ENCODE peak calls at places on chromosomes 16 and 17, in five cellular contexts. One of them, this sample, is unnamed.
A peak's percentile ranks its signal among the peaks of the same experiment; 100 is the strongest.

GRCh38 chr17:1053661-1054360 is 56.9 kb downstream of the TIMM22 start:
- DNase-seq in WTC11: no peak
- DNase-seq in ovary: no peak
- DNase-seq in heart right ventricle: peak; percentile 51
- DNase-seq in heart left ventricle: peak; percentile 81
- DNase-seq in this sample: no peak

GRCh38 chr16:10760863-10761262 is 17.2 kb downstream of the NUBP1 start:
- DNase-seq in heart left ventricle: no peak
- DNase-seq in heart right ventricle: no peak
- DNase-seq in WTC11: no peak
- DNase-seq in ovary: no peak
- DNase-seq in this sample: no peak

GRCh38 chr17:3990391-3991127 is 26.3 kb upstream of the ATP2A3 start:
- DNase-seq in heart left ventricle: no peak
- DNase-seq in WTC11: no peak
- DNase-seq in heart right ventricle: no peak
- DNase-seq in ovary: no peak
- DNase-seq in this sample: no peak

GRCh38 chr16:48605518-48606110 is 4.4 kb downstream of the N4BP1 start:
- DNase-seq in ovary: no peak
- DNase-seq in WTC11: no peak
- DNase-seq in heart right ventricle: no peak
- DNase-seq in heart left ventricle: no peak
- DNase-seq in this sample: no peak

GRCh38 chr17:50280068-50280467 is 5.8 kb downstream of the TMEM92 start:
- DNase-seq in heart left ventricle: no peak
- DNase-seq in ovary: no peak
- DNase-seq in WTC11: no peak
- DNase-seq in heart right ventricle: no peak
- DNase-seq in this sample: no peak

GRCh38 chr17:82065638-82066303 is at the start of gene DUS1L:
- DNase-seq in heart right ventricle: peak; percentile 48
- DNase-seq in heart left ventricle: peak; percentile 88
- DNase-seq in WTC11: peak; percentile 60
- DNase-seq in ovary: peak; percentile 84
- DNase-seq in this sample: peak; percentile 40

GRCh38 chr16:81035975-81036750 is 521 bp downstream of the ATMIN start:
- DNase-seq in heart right ventricle: peak; percentile 12
- DNase-seq in ovary: no peak
- DNase-seq in WTC11: peak; percentile 54
- DNase-seq in heart left ventricle: peak; percentile 69
- DNase-seq in this sample: peak; percentile 35

GRCh38 chr16:74034862-74035261 is 261.8 kb upstream of the PSMD7 start:
- DNase-seq in WTC11: no peak
- DNase-seq in heart left ventricle: no peak
- DNase-seq in ovary: no peak
- DNase-seq in heart right ventricle: no peak
- DNase-seq in this sample: no peak

GRCh38 chr16:85527767-85528297 is 85.3 kb upstream of the GSE1 start:
- DNase-seq in heart right ventricle: no peak
- DNase-seq in heart left ventricle: no peak
- DNase-seq in ovary: no peak
- DNase-seq in WTC11: no peak
- DNase-seq in this sample: no peak

GRCh38 chr16:80802129-80802528 is 2.3 kb downstream of the CDYL2 start:
- DNase-seq in heart left ventricle: no peak
- DNase-seq in heart right ventricle: no peak
- DNase-seq in WTC11: no peak
- DNase-seq in ovary: no peak
- DNase-seq in this sample: no peak

GRCh38 chr17:4648741-4649140 is 7.3 kb upstream of the ALOX15 start:
- DNase-seq in heart left ventricle: no peak
- DNase-seq in heart right ventricle: no peak
- DNase-seq in WTC11: no peak
- DNase-seq in ovary: no peak
- DNase-seq in this sample: no peak

GRCh38 chr16:66262253-66263167 is 104.0 kb upstream of the CDH5 start:
- DNase-seq in WTC11: no peak
- DNase-seq in heart right ventricle: no peak
- DNase-seq in ovary: peak; percentile 61
- DNase-seq in heart left ventricle: no peak
- DNase-seq in this sample: no peak

GRCh38 chr17:79391376-79391775 is 219.5 kb downstream of the RBFOX3 start:
- DNase-seq in ovary: no peak
- DNase-seq in heart right ventricle: no peak
- DNase-seq in heart left ventricle: no peak
- DNase-seq in WTC11: no peak
- DNase-seq in this sample: no peak

GRCh38 chr17:48671697-48672171 is 45.6 kb upstream of the HOXB9 start:
- DNase-seq in heart left ventricle: peak; percentile 84
- DNase-seq in ovary: peak; percentile 88
- DNase-seq in WTC11: peak; percentile 87
- DNase-seq in heart right ventricle: peak; percentile 79
- DNase-seq in this sample: peak; percentile 65

GRCh38 chr17:48676963-48677558 is 45.3 kb downstream of the PRAC1 start:
- DNase-seq in ovary: no peak
- DNase-seq in heart left ventricle: no peak
- DNase-seq in WTC11: no peak
- DNase-seq in heart right ventricle: no peak
- DNase-seq in this sample: no peak

GRCh38 chr17:48672340-48672739 is 46.2 kb upstream of the HOXB9 start:
- DNase-seq in heart left ventricle: no peak
- DNase-seq in ovary: no peak
- DNase-seq in WTC11: no peak
- DNase-seq in heart right ventricle: no peak
- DNase-seq in this sample: no peak
- TF ChIP-seq CTCF in heart left ventricle: no peak
- TF ChIP-seq CTCF in ovary: no peak
- TF ChIP-seq CTCF in WTC11: no peak
- TF ChIP-seq CTCF in heart right ventricle: no peak
- TF ChIP-seq CTCF in this sample: no peak

GRCh38 chr17:71423871-71424546 is 696.8 kb upstream of the SOX9 start:
- DNase-seq in ovary: no peak
- DNase-seq in heart right ventricle: no peak
- DNase-seq in heart left ventricle: no peak
- DNase-seq in WTC11: no peak
- DNase-seq in this sample: no peak
- TF ChIP-seq CTCF in ovary: no peak
- TF ChIP-seq CTCF in heart right ventricle: no peak
- TF ChIP-seq CTCF in heart left ventricle: no peak
- TF ChIP-seq CTCF in WTC11: no peak
- TF ChIP-seq CTCF in this sample: no peak

GRCh38 chr16:69083306-69083941 is 22.0 kb upstream of the HAS3 start:
- DNase-seq in heart left ventricle: no peak
- DNase-seq in heart right ventricle: no peak
- DNase-seq in WTC11: peak; percentile 46
- DNase-seq in ovary: no peak
- DNase-seq in this sample: no peak
- TF ChIP-seq CTCF in heart left ventricle: no peak
- TF ChIP-seq CTCF in heart right ventricle: no peak
- TF ChIP-seq CTCF in WTC11: no peak
- TF ChIP-seq CTCF in ovary: no peak
- TF ChIP-seq CTCF in this sample: no peak

DNA sequence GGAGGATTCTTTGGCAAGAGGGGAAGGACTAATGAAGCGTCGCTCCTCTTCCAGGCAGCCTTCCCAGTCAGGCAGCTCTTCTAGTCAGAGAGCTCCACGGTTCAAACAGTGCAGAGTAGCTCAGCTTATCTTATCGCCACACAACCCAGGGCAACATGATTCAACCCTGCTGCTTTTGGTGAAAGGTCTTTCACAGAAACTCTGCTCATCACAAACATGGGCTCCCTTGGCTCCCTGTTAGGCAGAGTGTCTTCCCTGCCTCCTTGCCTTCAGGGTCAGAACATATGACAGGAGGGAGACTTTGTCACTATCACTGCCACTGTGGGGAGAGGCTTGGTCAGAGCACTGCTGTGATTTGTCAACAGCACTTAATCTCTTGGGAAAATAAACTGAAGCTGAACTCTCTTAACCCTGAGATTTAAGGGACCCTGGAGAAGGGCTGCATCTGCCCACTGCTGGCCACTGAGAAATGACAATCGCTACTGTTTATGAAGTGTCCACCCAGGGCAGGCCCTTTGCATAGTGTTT is 6.9 kb upstream of the SLC13A2 start:
- DNase-seq in heart right ventricle: no peak
- DNase-seq in ovary: no peak
- DNase-seq in heart left ventricle: no peak
- DNase-seq in WTC11: no peak
- DNase-seq in this sample: no peak
- TF ChIP-seq CTCF in heart right ventricle: no peak
- TF ChIP-seq CTCF in ovary: no peak
- TF ChIP-seq CTCF in heart left ventricle: no peak
- TF ChIP-seq CTCF in WTC11: no peak
- TF ChIP-seq CTCF in this sample: no peak

GRCh38 chr17:80895366-80895765 is 96.3 kb upstream of the CHMP6 start:
- DNase-seq in WTC11: no peak
- DNase-seq in ovary: no peak
- DNase-seq in heart left ventricle: no peak
- DNase-seq in heart right ventricle: no peak
- DNase-seq in this sample: no peak

GRCh38 chr17:80894439-80894721 is 97.3 kb upstream of the CHMP6 start:
- DNase-seq in WTC11: no peak
- DNase-seq in heart right ventricle: no peak
- DNase-seq in ovary: no peak
- DNase-seq in heart left ventricle: no peak
- DNase-seq in this sample: no peak

GRCh38 chr17:80894726-80895125 is 96.9 kb upstream of the CHMP6 start:
- DNase-seq in WTC11: no peak
- DNase-seq in ovary: no peak
- DNase-seq in heart left ventricle: no peak
- DNase-seq in heart right ventricle: no peak
- DNase-seq in this sample: no peak

GRCh38 chr17:80892900-80893603 is 98.6 kb upstream of the CHMP6 start:
- DNase-seq in WTC11: no peak
- DNase-seq in heart right ventricle: no peak
- DNase-seq in ovary: no peak
- DNase-seq in heart left ventricle: peak; percentile 53
- DNase-seq in this sample: no peak

DNA sequence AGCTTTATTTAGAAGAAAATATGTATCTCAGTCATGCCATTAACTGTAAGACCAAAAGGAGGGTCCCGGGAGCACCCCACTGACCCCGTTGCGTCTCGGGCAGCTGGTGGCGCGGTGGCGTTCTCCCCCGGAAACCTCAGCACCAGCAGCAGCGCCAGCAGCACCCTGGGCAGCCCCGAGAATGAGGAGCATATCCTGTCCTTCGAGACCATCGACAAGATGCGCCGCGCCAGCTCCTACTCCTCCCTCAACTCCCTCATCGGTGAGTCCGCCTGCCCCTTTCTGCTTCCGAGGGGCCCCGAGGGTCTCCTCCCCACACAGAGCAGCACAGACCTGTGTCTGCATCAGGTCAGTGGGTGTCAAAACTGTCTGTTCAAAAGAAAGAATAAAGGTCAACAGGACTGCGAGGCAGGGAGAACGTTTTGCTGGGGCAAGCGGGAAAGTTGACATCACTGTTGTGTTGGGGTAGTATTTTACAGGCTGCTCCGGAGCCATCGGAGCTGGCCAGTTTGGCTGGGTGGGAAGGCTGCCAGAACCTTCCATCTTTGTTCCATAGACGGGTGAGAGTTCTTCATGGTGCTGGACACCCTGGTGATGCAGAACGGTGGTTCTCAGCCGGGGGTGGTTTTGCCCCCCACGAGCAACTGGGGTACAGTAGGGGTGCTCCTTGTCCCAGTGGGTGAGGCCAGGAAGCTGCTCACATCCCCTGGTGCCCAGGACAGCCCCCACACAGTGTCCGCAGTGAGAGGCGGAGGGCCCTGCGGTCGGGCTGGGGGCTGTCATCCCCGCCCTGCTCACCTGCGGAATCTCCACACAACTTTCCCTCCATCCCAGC is 97.8 kb upstream of the CHMP6 start:
- DNase-seq in heart left ventricle: peak; percentile 35
- DNase-seq in WTC11: no peak
- DNase-seq in heart right ventricle: no peak
- DNase-seq in ovary: no peak
- DNase-seq in this sample: no peak
- TF ChIP-seq CTCF in heart left ventricle: no peak
- TF ChIP-seq CTCF in WTC11: no peak
- TF ChIP-seq CTCF in heart right ventricle: no peak
- TF ChIP-seq CTCF in ovary: no peak
- TF ChIP-seq CTCF in this sample: no peak

GRCh38 chr17:62073993-62074392 is 8.9 kb upstream of the MED13 start:
- DNase-seq in ovary: no peak
- DNase-seq in heart left ventricle: no peak
- DNase-seq in WTC11: no peak
- DNase-seq in heart right ventricle: no peak
- DNase-seq in this sample: no peak

GRCh38 chr17:62080647-62081046 is 15.6 kb upstream of the MED13 start:
- DNase-seq in WTC11: no peak
- DNase-seq in heart right ventricle: no peak
- DNase-seq in heart left ventricle: no peak
- DNase-seq in ovary: no peak
- DNase-seq in this sample: no peak

GRCh38 chr17:62075308-62075815 is 10.3 kb upstream of the MED13 start:
- DNase-seq in heart left ventricle: no peak
- DNase-seq in ovary: no peak
- DNase-seq in heart right ventricle: no peak
- DNase-seq in WTC11: no peak
- DNase-seq in this sample: no peak

GRCh38 chr17:62076864-62077788 is 12.0 kb upstream of the MED13 start:
- DNase-seq in heart right ventricle: no peak
- DNase-seq in WTC11: no peak
- DNase-seq in heart left ventricle: no peak
- DNase-seq in ovary: no peak
- DNase-seq in this sample: no peak
- TF ChIP-seq CTCF in heart right ventricle: no peak
- TF ChIP-seq CTCF in WTC11: no peak
- TF ChIP-seq CTCF in heart left ventricle: no peak
- TF ChIP-seq CTCF in ovary: no peak
- TF ChIP-seq CTCF in this sample: no peak

This sample was measured in progenitor cell of endocrine pancreas.